ENCODE peak calls at places on chromosomes 7 and 10, in six cellular contexts. One of them, this sample, is unnamed.

GRCh38 chr10:86824151-86824550 is 67.7 kb downstream of the BMPR1A start:
- DNase-seq in Caki2: no peak
- DNase-seq in HEK293T: no peak
- DNase-seq in EH: no peak
- DNase-seq in dorsolateral prefrontal cortex: no peak
- DNase-seq in RPMI7951: no peak
- DNase-seq in this sample: no peak

GRCh38 chr10:101031796-101032636 is 982 bp downstream of the SFXN3 start:
- DNase-seq in Caki2: peak
- DNase-seq in dorsolateral prefrontal cortex: peak
- DNase-seq in RPMI7951: peak
- DNase-seq in EH: peak
- DNase-seq in HEK293T: no peak
- DNase-seq in this sample: peak

GRCh38 chr7:30595461-30596042 is 874 bp downstream of the GARS1 start:
- DNase-seq in RPMI7951: peak
- DNase-seq in HEK293T: no peak
- DNase-seq in EH: peak
- DNase-seq in Caki2: peak
- DNase-seq in dorsolateral prefrontal cortex: no peak
- DNase-seq in this sample: no peak

GRCh38 chr7:2231992-2232765 is 566 bp downstream of the MAD1L1 start:
- DNase-seq in RPMI7951: peak
- DNase-seq in Caki2: no peak
- DNase-seq in EH: peak
- DNase-seq in HEK293T: peak
- DNase-seq in dorsolateral prefrontal cortex: no peak
- DNase-seq in this sample: peak

GRCh38 chr7:107691713-107692112 is 31.1 kb downstream of the SLC26A4 start:
- DNase-seq in HEK293T: no peak
- DNase-seq in RPMI7951: peak
- DNase-seq in dorsolateral prefrontal cortex: no peak
- DNase-seq in Caki2: no peak
- DNase-seq in EH: no peak
- DNase-seq in this sample: no peak

GRCh38 chr10:87771871-87772500 is 46.0 kb downstream of the ATAD1 start:
- DNase-seq in EH: peak
- DNase-seq in RPMI7951: peak
- DNase-seq in dorsolateral prefrontal cortex: no peak
- DNase-seq in Caki2: peak
- DNase-seq in HEK293T: peak
- DNase-seq in this sample: no peak

GRCh38 chr10:84140036-84140379 is 699 bp downstream of the GHITM start:
- DNase-seq in RPMI7951: peak
- DNase-seq in dorsolateral prefrontal cortex: no peak
- DNase-seq in HEK293T: no peak
- DNase-seq in Caki2: no peak
- DNase-seq in EH: peak
- DNase-seq in this sample: peak

GRCh38 chr10:101694674-101695403 is at the start of gene FBXW4:
- DNase-seq in dorsolateral prefrontal cortex: peak
- DNase-seq in HEK293T: peak
- DNase-seq in RPMI7951: peak
- DNase-seq in Caki2: peak
- DNase-seq in EH: peak
- DNase-seq in this sample: peak

GRCh38 chr10:103153765-103154197 is 39.3 kb downstream of the NT5C2 start:
- DNase-seq in HEK293T: no peak
- DNase-seq in EH: peak
- DNase-seq in Caki2: no peak
- DNase-seq in dorsolateral prefrontal cortex: no peak
- DNase-seq in RPMI7951: no peak
- DNase-seq in this sample: no peak

GRCh38 chr7:34066968-34067367 is 161.6 kb downstream of the BMPER start:
- DNase-seq in Caki2: no peak
- DNase-seq in RPMI7951: peak
- DNase-seq in dorsolateral prefrontal cortex: no peak
- DNase-seq in HEK293T: peak
- DNase-seq in EH: no peak
- DNase-seq in this sample: no peak

GRCh38 chr10:76649723-76650127 is 987.9 kb downstream of the KCNMA1 start:
- DNase-seq in dorsolateral prefrontal cortex: no peak
- DNase-seq in RPMI7951: peak
- DNase-seq in HEK293T: no peak
- DNase-seq in EH: peak
- DNase-seq in Caki2: peak
- DNase-seq in this sample: no peak

GRCh38 chr10:93030409-93030808 is 30.2 kb upstream of the CYP26C1 start:
- DNase-seq in dorsolateral prefrontal cortex: no peak
- DNase-seq in RPMI7951: peak
- DNase-seq in Caki2: no peak
- DNase-seq in EH: peak
- DNase-seq in HEK293T: no peak
- DNase-seq in this sample: no peak

GRCh38 chr7:116713918-116714317 is 41.9 kb downstream of the MET start:
- DNase-seq in dorsolateral prefrontal cortex: no peak
- DNase-seq in Caki2: no peak
- DNase-seq in RPMI7951: peak
- DNase-seq in EH: peak
- DNase-seq in HEK293T: no peak
- DNase-seq in this sample: no peak

GRCh38 chr10:43125881-43126731 is 12.1 kb upstream of the CSGALNACT2 start:
- DNase-seq in RPMI7951: no peak
- DNase-seq in dorsolateral prefrontal cortex: no peak
- DNase-seq in EH: no peak
- DNase-seq in Caki2: no peak
- DNase-seq in HEK293T: no peak
- DNase-seq in this sample: no peak

GRCh38 chr10:42753126-42753506 is 29.5 kb upstream of the BMS1 start:
- DNase-seq in RPMI7951: peak
- DNase-seq in EH: peak
- DNase-seq in Caki2: peak
- DNase-seq in HEK293T: peak
- DNase-seq in dorsolateral prefrontal cortex: peak
- DNase-seq in this sample: peak

This sample was measured in WERI-Rb-1.